ENCODE peak calls at places on chromosome 1, in eight cellular contexts. O is thoracic aorta, Q is cardiac fibroblast, I is GM10248, N is endothelial cell, Z is AG09319, D is cardiac muscle cell, B is brain microvascular endothelial cell. K is an unnamed sample.

GRCh38 chr1:29963946-29964345 is 727.6 kb downstream of the PTPRU start:
- DNase-seq in O (no peak), D (no peak), B (no peak), N (no peak), I (no peak), Q (no peak), Z (no peak), K (no peak)

GRCh38 chr1:86913896-86914634 is at the start of gene SELENOF:
- DNase-seq in Q (peak), B (peak), N (peak), Z (peak), O (peak), D (peak), I (peak), K (peak)

GRCh38 chr1:213014642-213015041 is 1.0 kb downstream of the ANGEL2 start:
- DNase-seq in D (peak), I (no peak), Z (no peak), O (no peak), Q (peak), N (no peak), B (peak), K (peak)

GRCh38 chr1:207282496-207283380 is 38.7 kb upstream of the CD55 start:
- DNase-seq in Z (no peak), D (peak), B (no peak), O (no peak), N (no peak), I (no peak), Q (no peak), K (no peak)

GRCh38 chr1:245894843-245895242 is 612.2 kb downstream of the SMYD3 start:
- DNase-seq in I (no peak), B (no peak), Z (no peak), D (peak), O (no peak), N (no peak), Q (no peak), K (peak)

GRCh38 chr1:36448530-36449051 is 1.7 kb downstream of the OSCP1 start:
- DNase-seq in D (no peak), Z (no peak), N (no peak), Q (no peak), O (no peak), B (no peak), I (no peak), K (no peak)

GRCh38 chr1:84959294-84959693 is 37.6 kb downstream of the MCOLN2 start:
- DNase-seq in D (no peak), O (no peak), I (no peak), B (no peak), N (no peak), Z (no peak), Q (peak), K (no peak)

GRCh38 chr1:50681931-50682330 is 258.7 kb upstream of the DMRTA2 start:
- DNase-seq in Q (peak), D (peak), Z (no peak), O (no peak), N (no peak), B (no peak), I (no peak), K (no peak)

GRCh38 chr1:27990920-27991537 is 31.3 kb downstream of the XKR8 start:
- DNase-seq in Q (peak), D (peak), N (no peak), Z (no peak), I (no peak), B (peak), O (no peak), K (no peak)

DNA sequence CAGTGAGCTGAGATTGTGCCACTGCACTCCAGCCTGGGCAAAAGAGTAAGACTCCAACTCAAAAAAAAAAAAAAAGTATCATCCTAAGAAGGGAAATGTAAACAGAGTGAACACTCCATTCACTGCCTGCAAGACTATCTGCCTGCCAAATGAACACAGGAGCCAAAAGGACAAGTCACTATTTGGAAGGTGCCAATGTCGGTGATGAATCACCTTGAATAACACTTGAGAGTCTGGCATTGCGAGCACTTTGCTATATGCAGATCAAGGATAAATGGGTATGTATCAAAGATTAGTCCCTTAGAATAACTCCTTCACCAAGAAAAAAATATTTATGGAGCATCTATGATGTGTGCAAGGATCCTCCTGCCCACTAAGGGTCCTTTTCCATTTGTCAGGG is 6.6 kb downstream of the UBR4 start:
- DNase-seq in Z (peak), O (peak), Q (peak), B (peak), N (no peak), D (peak), I (no peak), K (no peak)
- TF ChIP-seq CTCF in Z (no peak), O (no peak), Q (no peak), B (no peak), N (no peak), D (no peak), I (no peak), K (no peak)

DNA sequence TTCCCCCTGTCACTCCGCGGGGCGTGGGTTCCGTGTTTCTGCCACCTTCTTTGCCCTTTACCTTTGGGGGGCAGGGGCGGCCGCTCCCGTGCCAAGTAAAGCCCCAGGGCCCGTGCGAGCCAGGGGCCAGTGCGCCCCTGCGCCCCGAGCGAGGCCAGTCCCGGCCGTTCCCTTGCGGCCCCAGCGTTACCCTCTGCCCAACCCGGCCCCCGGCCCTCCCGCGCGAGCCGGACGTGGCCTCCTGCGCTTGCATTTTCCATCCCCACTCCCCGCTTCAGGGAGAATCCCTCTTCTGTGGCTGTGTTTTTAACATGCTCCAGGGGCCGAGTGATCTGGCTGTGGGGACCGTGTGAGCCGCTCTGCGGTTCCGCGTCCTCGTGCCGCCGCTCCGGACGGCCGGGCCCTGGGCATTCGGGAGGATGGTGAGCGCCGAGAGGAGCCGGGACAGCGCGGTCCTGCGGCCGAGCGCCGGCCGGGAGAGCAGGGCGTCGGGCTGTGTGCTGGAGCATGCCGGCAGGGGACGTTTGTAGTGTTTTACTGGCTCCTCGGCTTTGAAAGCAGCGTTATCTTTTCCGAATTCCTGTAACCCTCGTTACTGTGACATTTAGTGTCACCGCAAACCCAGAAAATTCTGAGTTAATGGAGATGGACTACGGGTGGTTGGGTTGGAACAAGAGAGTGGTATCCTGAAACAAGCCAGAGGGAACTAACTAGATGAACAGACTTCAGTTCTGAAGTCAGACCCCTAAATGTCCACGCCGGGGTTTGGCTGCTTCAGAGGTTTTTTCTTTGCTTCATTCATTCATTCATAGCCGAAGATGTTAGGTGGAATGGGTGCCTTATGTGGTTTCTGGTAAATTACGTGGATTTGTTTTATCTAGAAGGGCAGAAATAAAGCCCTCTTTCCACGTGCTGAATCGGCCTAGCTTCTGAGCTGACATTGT is 1.1 kb downstream of the GALNT2 start:
- DNase-seq in O (no peak), N (peak), I (peak), Q (peak), D (peak), Z (no peak), B (no peak), K (no peak)
- TF ChIP-seq CTCF in O (peak), N (no peak), I (peak), Q (peak), D (peak), Z (peak), B (no peak), K (peak)

DNA sequence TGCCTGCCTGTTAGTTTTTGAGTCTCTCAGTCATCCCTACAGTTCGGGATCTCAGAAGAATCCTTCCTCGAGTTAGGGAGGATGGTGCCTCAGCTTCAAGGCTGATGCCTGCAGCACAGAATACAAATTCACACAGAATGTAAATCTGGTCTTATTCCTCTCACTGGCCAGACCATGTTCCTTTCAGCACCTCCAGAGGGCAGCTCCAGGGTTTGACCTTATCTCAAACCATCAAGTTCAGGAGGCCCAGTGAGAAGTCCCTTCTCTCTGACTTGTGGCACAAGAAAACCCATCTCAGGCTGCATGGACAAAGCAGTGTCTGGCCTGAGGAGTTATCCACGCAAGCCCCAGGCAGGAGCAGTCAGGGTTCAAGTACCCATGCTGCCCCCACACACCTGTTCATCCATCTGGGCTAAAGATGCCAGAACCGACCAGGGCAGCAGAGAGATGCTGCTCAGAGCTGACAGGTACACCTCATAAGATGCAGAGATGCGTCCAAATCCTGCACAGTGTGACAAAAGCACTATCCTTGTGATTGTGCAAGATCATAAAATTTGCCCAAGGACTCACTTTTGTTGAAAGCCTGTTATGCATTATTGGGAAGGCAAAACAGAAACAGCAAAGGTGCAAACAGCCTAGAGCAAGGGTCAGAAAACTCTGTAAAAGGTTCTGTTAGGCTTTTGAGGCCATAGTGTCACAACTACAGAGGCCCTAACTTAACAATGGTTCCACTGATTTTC is 49.8 kb downstream of the BCAR3 start:
- DNase-seq in O (no peak), N (no peak), Z (no peak), I (peak), B (no peak), Q (no peak), D (peak), K (no peak)
- TF ChIP-seq CTCF in O (no peak), N (no peak), Z (peak), I (peak), B (peak), Q (no peak), D (peak), K (peak)

DNA sequence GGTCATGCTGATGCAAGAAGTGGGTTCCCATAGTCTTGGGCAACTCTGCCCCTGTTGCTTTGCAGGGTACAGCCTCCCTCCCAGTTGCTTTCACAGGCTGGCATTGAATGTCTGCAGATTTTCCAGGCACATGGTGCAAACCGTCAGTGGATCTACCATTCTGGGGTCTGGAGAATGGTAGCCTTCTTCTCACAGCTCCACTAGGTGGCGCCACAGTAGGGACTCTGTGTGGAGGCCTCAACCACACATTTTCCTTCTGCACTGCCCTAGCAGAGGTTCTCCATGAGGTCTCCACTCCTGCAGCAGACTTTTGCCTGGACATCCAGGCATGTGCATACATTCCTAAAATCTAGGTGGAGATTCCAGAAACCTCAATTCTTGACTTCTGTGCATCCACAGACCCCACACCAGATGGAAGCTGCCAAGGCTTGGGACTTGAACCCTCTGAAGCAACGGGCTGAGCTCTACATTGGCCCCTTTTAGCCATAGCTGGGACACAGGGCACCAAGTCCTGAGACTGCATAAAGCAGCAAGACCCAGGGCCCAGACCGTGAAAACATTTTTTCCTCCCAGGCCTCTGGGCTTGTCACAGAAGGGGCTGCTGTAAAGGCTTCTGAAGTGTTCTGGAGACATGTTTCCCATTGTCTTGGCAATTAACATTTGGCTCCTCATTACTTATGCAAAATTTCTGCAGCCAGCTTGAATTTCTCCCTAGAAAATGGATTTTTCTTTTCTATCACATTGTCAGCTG is 466.2 kb upstream of the PBX1 start:
- DNase-seq in N (no peak), I (no peak), Q (peak), Z (no peak), O (no peak), D (peak), B (no peak), K (no peak)
- TF ChIP-seq CTCF in N (no peak), I (no peak), Q (peak), Z (no peak), O (no peak), D (peak), B (peak), K (peak)

DNA sequence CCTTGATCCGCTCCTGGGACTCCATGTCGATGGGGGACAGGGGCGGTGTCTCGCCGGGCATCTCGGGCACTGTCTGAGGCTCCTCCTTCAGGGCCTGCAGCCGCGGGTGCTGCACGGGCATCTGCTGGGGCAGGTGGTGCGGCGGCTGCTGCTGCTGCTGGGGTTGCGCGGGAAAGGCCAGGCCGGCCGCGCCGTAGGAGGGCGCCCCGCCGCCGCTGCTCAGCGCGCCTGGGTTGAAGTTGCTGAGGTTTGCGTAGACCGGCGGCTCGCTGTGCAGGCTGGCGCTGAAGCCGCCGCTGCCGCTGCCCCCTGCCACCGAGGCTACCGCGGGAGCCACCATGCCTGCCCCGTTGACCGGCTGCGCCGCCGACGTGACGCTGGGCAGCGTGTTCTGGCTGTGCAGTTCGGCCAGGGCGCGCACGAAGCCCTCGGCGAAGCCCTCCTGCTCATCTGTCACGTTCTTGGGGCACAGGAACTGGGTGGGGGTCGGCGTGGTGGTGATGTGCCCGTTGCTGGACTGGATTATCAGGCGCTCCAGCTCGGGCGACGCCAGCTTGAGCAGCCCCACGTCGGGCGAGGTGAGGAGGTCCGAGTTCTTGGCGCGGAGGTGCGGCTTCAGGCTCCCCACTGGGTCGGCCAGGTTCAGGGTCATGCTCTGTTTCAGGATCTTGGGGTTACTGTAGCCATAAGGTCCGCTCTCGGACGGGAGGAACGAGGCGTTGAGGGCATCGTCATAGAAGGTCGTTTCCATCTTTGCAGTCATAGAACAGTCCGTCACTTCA is 1.3 kb downstream of the JUN start:
- DNase-seq in N (peak), D (peak), Q (peak), B (no peak), I (peak), O (no peak), Z (no peak), K (no peak)
- TF ChIP-seq CTCF in N (no peak), D (peak), Q (no peak), B (no peak), I (peak), O (no peak), Z (no peak), K (peak)

GRCh38 chr1:63401945-63402344 is 34.5 kb downstream of the ALG6 start:
- DNase-seq in Q (no peak), Z (no peak), D (no peak), N (no peak), I (no peak), B (no peak), O (no peak), K (no peak)

GRCh38 chr1:63407002-63407401 is 39.6 kb downstream of the ALG6 start:
- DNase-seq in Q (no peak), B (no peak), N (no peak), Z (no peak), O (no peak), I (no peak), D (no peak), K (no peak)

GRCh38 chr1:63405021-63405420 is 37.6 kb downstream of the ALG6 start:
- DNase-seq in D (no peak), I (no peak), B (no peak), Z (no peak), N (no peak), O (no peak), Q (no peak), K (peak)

GRCh38 chr1:63405987-63406386 is 38.6 kb downstream of the ALG6 start:
- DNase-seq in I (no peak), D (no peak), Z (no peak), B (no peak), N (no peak), O (no peak), Q (no peak), K (no peak)

GRCh38 chr1:63403386-63403785 is 36.0 kb downstream of the ALG6 start:
- DNase-seq in I (no peak), N (no peak), D (no peak), B (no peak), O (no peak), Z (no peak), Q (no peak), K (no peak)
- TF ChIP-seq CTCF in I (no peak), N (no peak), D (no peak), B (no peak), O (no peak), Z (no peak), Q (no peak), K (no peak)